ENCODE peak calls at places on chromosomes 1 and 21, in six cellular contexts. G is non-pigmented ciliary epithelial cell, W is activated T-cell treated with anti-CD3 and anti-CD28 coated beads for 48 hours, K is heart right ventricle, Y is tibial artery, C is fibroblast of lung. R is an unnamed sample.

GRCh38 chr1:245860681-245861552 is 646.2 kb downstream of the SMYD3 start:
- DNase-seq in G (no peak), W (no peak), K (no peak), Y (no peak), C (peak; percentile 88), R (no peak)

GRCh38 chr1:218846166-218846565 is 327.5 kb upstream of the LYPLAL1 start:
- DNase-seq in G (no peak), W (no peak), K (no peak), Y (no peak), C (no peak), R (no peak)

GRCh38 chr1:14681182-14681581 is 82.7 kb downstream of the KAZN start:
- DNase-seq in G (no peak), W (no peak), K (no peak), Y (no peak), C (peak; percentile 37), R (no peak)

GRCh38 chr21:42338730-42339715 is 11.8 kb downstream of the TFF2 start:
- DNase-seq in G (no peak), W (no peak), K (no peak), Y (no peak), C (no peak), R (no peak)

GRCh38 chr1:109792056-109792831 is 28.5 kb upstream of the EPS8L3 start:
- DNase-seq in G (peak; percentile 77), W (no peak), K (peak; percentile 73), Y (peak; percentile 82), C (peak; percentile 94), R (peak; percentile 95)

GRCh38 chr1:118902299-118903270 is 85.6 kb downstream of the TBX15 start:
- DNase-seq in G (no peak), W (no peak), K (no peak), Y (no peak), C (peak; percentile 1), R (no peak)

GRCh38 chr1:166383137-166383536 is 216.3 kb upstream of the FAM78B start:
- DNase-seq in G (no peak), W (no peak), K (no peak), Y (no peak), C (no peak), R (no peak)

GRCh38 chr1:181257117-181257516 is 168.6 kb downstream of the IER5 start:
- DNase-seq in G (no peak), W (no peak), K (no peak), Y (no peak), C (no peak), R (no peak)

GRCh38 chr21:20698585-20698984 is 299.6 kb upstream of the NCAM2 start:
- DNase-seq in G (no peak), W (no peak), K (no peak), Y (no peak), C (no peak), R (no peak)

GRCh38 chr1:76105269-76105850 is 30.8 kb downstream of the ST6GALNAC3 start:
- DNase-seq in G (no peak), W (no peak), K (no peak), Y (no peak), C (no peak), R (no peak)

GRCh38 chr1:117719004-117719403 is 113.2 kb downstream of the TENT5C start:
- DNase-seq in G (no peak), W (no peak), K (no peak), Y (no peak), C (no peak), R (no peak)

GRCh38 chr1:193013005-193013404 is 46.2 kb downstream of the UCHL5 start:
- DNase-seq in G (peak; percentile 11), W (no peak), K (no peak), Y (no peak), C (peak; percentile 32), R (no peak)

GRCh38 chr1:245079021-245079609 is 75.7 kb upstream of the KIF26B start:
- DNase-seq in G (peak; percentile 30), W (no peak), K (no peak), Y (no peak), C (peak; percentile 52), R (no peak)

GRCh38 chr1:154884868-154885706 is 15.0 kb upstream of the KCNN3 start:
- DNase-seq in G (no peak), W (no peak), K (no peak), Y (no peak), C (no peak), R (no peak)

GRCh38 chr1:174836543-174836942 is 163.2 kb upstream of the CACYBP start:
- DNase-seq in G (no peak), W (no peak), K (no peak), Y (no peak), C (peak; percentile 47), R (no peak)

GRCh38 chr1:117753232-117753631 is 147.4 kb downstream of the TENT5C start:
- DNase-seq in G (no peak), W (no peak), K (no peak), Y (no peak), C (no peak), R (no peak)

R was measured in retinal pigment epithelial cell.